ENCODE peak calls at places on chromosome 20, in nine cellular contexts. One of them, this sample, is unnamed. For H3K27me3, the result is how much of the 10 kb centered on the place peaks cover.

GRCh38 chr20:44692932-44693476 is 22.2 kb upstream of the CCN5 start:
- DNase-seq in aorta: peak
- DNase-seq in right cardiac atrium: peak
- DNase-seq in effector memory CD4-positive, alpha-beta T cell: no peak
- DNase-seq in prostate gland: no peak
- DNase-seq in CD4-positive, alpha-beta T cell: no peak
- DNase-seq in dorsolateral prefrontal cortex: no peak
- DNase-seq in CD8-positive, alpha-beta memory T cell: no peak
- DNase-seq in PC-3: peak
- DNase-seq in this sample: no peak

GRCh38 chr20:4167261-4168004 is 152.1 kb upstream of the RNF24 start:
- DNase-seq in dorsolateral prefrontal cortex: no peak
- DNase-seq in right cardiac atrium: peak
- DNase-seq in aorta: no peak
- DNase-seq in CD4-positive, alpha-beta T cell: no peak
- DNase-seq in effector memory CD4-positive, alpha-beta T cell: no peak
- DNase-seq in PC-3: no peak
- DNase-seq in CD8-positive, alpha-beta memory T cell: no peak
- DNase-seq in prostate gland: no peak
- DNase-seq in this sample: no peak

GRCh38 chr20:24497851-24498250 is 28.4 kb downstream of the SYNDIG1 start:
- DNase-seq in aorta: no peak
- DNase-seq in right cardiac atrium: no peak
- DNase-seq in prostate gland: no peak
- DNase-seq in PC-3: peak
- DNase-seq in dorsolateral prefrontal cortex: no peak
- DNase-seq in effector memory CD4-positive, alpha-beta T cell: no peak
- DNase-seq in CD8-positive, alpha-beta memory T cell: no peak
- DNase-seq in CD4-positive, alpha-beta T cell: no peak
- DNase-seq in this sample: peak

GRCh38 chr20:6680854-6681253 is 86.6 kb upstream of the BMP2 start:
- DNase-seq in PC-3: no peak
- DNase-seq in aorta: no peak
- DNase-seq in right cardiac atrium: no peak
- DNase-seq in prostate gland: no peak
- DNase-seq in CD8-positive, alpha-beta memory T cell: no peak
- DNase-seq in dorsolateral prefrontal cortex: no peak
- DNase-seq in effector memory CD4-positive, alpha-beta T cell: no peak
- DNase-seq in CD4-positive, alpha-beta T cell: no peak
- DNase-seq in this sample: no peak

GRCh38 chr20:723756-724155 is 44.5 kb downstream of the SLC52A3 start:
- DNase-seq in effector memory CD4-positive, alpha-beta T cell: no peak
- DNase-seq in PC-3: peak
- DNase-seq in CD4-positive, alpha-beta T cell: no peak
- DNase-seq in dorsolateral prefrontal cortex: peak
- DNase-seq in prostate gland: peak
- DNase-seq in CD8-positive, alpha-beta memory T cell: no peak
- DNase-seq in aorta: no peak
- DNase-seq in right cardiac atrium: peak
- DNase-seq in this sample: no peak

GRCh38 chr20:58524814-58525213 is 9.6 kb upstream of the APCDD1L start:
- DNase-seq in CD8-positive, alpha-beta memory T cell: no peak
- DNase-seq in dorsolateral prefrontal cortex: no peak
- DNase-seq in prostate gland: no peak
- DNase-seq in right cardiac atrium: no peak
- DNase-seq in aorta: no peak
- DNase-seq in PC-3: peak
- DNase-seq in CD4-positive, alpha-beta T cell: no peak
- DNase-seq in effector memory CD4-positive, alpha-beta T cell: no peak
- DNase-seq in this sample: no peak

GRCh38 chr20:43947316-43947710 is 32.7 kb downstream of the TOX2 start:
- DNase-seq in dorsolateral prefrontal cortex: no peak
- DNase-seq in CD4-positive, alpha-beta T cell: no peak
- DNase-seq in right cardiac atrium: no peak
- DNase-seq in aorta: no peak
- DNase-seq in PC-3: no peak
- DNase-seq in CD8-positive, alpha-beta memory T cell: no peak
- DNase-seq in prostate gland: no peak
- DNase-seq in effector memory CD4-positive, alpha-beta T cell: no peak
- DNase-seq in this sample: no peak

GRCh38 chr20:11001767-11002540 is 328.2 kb upstream of the JAG1 start:
- DNase-seq in effector memory CD4-positive, alpha-beta T cell: no peak
- DNase-seq in right cardiac atrium: peak
- DNase-seq in PC-3: peak
- DNase-seq in CD8-positive, alpha-beta memory T cell: no peak
- DNase-seq in aorta: peak
- DNase-seq in prostate gland: peak
- DNase-seq in dorsolateral prefrontal cortex: no peak
- DNase-seq in CD4-positive, alpha-beta T cell: no peak
- DNase-seq in this sample: no peak

GRCh38 chr20:14956026-14956425 is 618.6 kb upstream of the FLRT3 start:
- DNase-seq in prostate gland: no peak
- DNase-seq in right cardiac atrium: no peak
- DNase-seq in PC-3: no peak
- DNase-seq in CD8-positive, alpha-beta memory T cell: no peak
- DNase-seq in dorsolateral prefrontal cortex: no peak
- DNase-seq in effector memory CD4-positive, alpha-beta T cell: no peak
- DNase-seq in aorta: no peak
- DNase-seq in CD4-positive, alpha-beta T cell: no peak
- DNase-seq in this sample: no peak

GRCh38 chr20:51854912-51855311 is 52.6 kb upstream of the SALL4 start:
- DNase-seq in PC-3: peak
- DNase-seq in dorsolateral prefrontal cortex: no peak
- DNase-seq in CD8-positive, alpha-beta memory T cell: no peak
- DNase-seq in effector memory CD4-positive, alpha-beta T cell: no peak
- DNase-seq in right cardiac atrium: no peak
- DNase-seq in aorta: no peak
- DNase-seq in prostate gland: no peak
- DNase-seq in CD4-positive, alpha-beta T cell: no peak
- DNase-seq in this sample: no peak

GRCh38 chr20:50475879-50476292 is 34.3 kb upstream of the PTPN1 start:
- DNase-seq in CD8-positive, alpha-beta memory T cell: no peak
- DNase-seq in aorta: no peak
- DNase-seq in dorsolateral prefrontal cortex: no peak
- DNase-seq in effector memory CD4-positive, alpha-beta T cell: no peak
- DNase-seq in CD4-positive, alpha-beta T cell: no peak
- DNase-seq in right cardiac atrium: no peak
- DNase-seq in prostate gland: no peak
- DNase-seq in PC-3: peak
- DNase-seq in this sample: no peak

GRCh38 chr20:25017257-25017803 is 24.8 kb upstream of the APMAP start:
- DNase-seq in right cardiac atrium: no peak
- DNase-seq in prostate gland: peak
- DNase-seq in dorsolateral prefrontal cortex: no peak
- DNase-seq in CD4-positive, alpha-beta T cell: no peak
- DNase-seq in effector memory CD4-positive, alpha-beta T cell: no peak
- DNase-seq in aorta: peak
- DNase-seq in PC-3: peak
- DNase-seq in CD8-positive, alpha-beta memory T cell: no peak
- DNase-seq in this sample: no peak

GRCh38 chr20:64242003-64242796 is 13.3 kb upstream of the PCMTD2 start:
- DNase-seq in PC-3: no peak
- DNase-seq in CD8-positive, alpha-beta memory T cell: no peak
- DNase-seq in aorta: no peak
- DNase-seq in effector memory CD4-positive, alpha-beta T cell: no peak
- DNase-seq in CD4-positive, alpha-beta T cell: no peak
- DNase-seq in prostate gland: no peak
- DNase-seq in right cardiac atrium: no peak
- DNase-seq in dorsolateral prefrontal cortex: no peak
- DNase-seq in this sample: no peak

GRCh38 chr20:22743426-22743825 is 159.1 kb upstream of the FOXA2 start:
- DNase-seq in CD8-positive, alpha-beta memory T cell: no peak
- DNase-seq in aorta: no peak
- DNase-seq in prostate gland: no peak
- DNase-seq in CD4-positive, alpha-beta T cell: no peak
- DNase-seq in right cardiac atrium: no peak
- DNase-seq in dorsolateral prefrontal cortex: no peak
- DNase-seq in effector memory CD4-positive, alpha-beta T cell: no peak
- DNase-seq in PC-3: no peak
- DNase-seq in this sample: no peak

GRCh38 chr20:36434383-36434782 is 106.9 kb upstream of the MYL9 start:
- DNase-seq in effector memory CD4-positive, alpha-beta T cell: no peak
- DNase-seq in CD8-positive, alpha-beta memory T cell: no peak
- DNase-seq in CD4-positive, alpha-beta T cell: no peak
- DNase-seq in prostate gland: no peak
- DNase-seq in PC-3: no peak
- DNase-seq in dorsolateral prefrontal cortex: no peak
- DNase-seq in right cardiac atrium: no peak
- DNase-seq in aorta: no peak
- DNase-seq in this sample: no peak

GRCh38 chr20:44448753-44449546 is 26.7 kb upstream of the TTPAL start:
- DNase-seq in CD8-positive, alpha-beta memory T cell: no peak
- DNase-seq in aorta: no peak
- DNase-seq in dorsolateral prefrontal cortex: no peak
- DNase-seq in prostate gland: no peak
- DNase-seq in CD4-positive, alpha-beta T cell: no peak
- DNase-seq in right cardiac atrium: no peak
- DNase-seq in effector memory CD4-positive, alpha-beta T cell: no peak
- DNase-seq in PC-3: peak
- DNase-seq in this sample: peak

DNA sequence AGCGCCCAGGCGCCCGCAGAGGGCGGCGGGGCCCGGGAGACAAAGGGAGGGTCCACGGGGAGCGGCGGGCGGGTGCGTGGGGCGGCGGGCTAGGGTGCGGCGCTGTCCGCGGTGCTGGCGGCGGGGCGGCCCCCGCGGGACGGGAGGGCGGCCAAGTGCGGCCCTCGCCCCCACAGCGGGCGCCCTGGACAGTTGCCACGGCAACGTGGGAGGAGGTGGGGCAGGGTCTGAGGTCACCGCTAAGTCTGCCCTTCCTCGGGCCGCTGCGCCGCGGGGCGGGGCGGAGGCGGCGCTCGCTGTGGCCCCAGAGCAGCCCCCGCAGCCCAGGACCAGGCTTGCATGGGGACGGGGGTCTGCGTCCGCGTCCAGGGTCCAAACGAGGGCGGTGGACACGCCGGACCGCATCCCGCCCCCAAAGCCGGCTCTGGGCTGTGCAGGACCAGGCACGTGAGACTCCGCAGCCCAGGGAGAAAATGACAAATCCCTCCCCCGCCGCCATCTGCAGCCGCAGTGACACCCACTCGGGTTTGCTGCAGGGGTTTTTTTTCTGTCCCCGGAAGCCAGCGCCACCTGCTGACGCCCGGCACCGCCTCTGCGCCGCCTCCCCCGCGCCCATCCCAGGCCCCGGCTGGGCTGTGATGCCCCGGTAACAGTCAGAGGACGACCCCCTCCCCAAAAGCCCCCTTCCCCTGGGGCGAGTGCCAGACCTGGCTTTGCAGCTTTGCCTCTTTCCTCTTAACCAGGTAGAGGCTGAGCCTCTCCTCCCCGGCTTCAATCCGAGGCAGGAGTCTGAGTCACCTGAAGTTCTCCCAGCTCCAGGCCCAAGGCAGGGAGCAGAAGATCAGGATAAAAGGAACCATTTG is 36.8 kb downstream of the YTHDF1 start:
- DNase-seq in CD8-positive, alpha-beta memory T cell: peak
- DNase-seq in CD4-positive, alpha-beta T cell: peak
- DNase-seq in PC-3: peak
- DNase-seq in aorta: peak
- DNase-seq in right cardiac atrium: peak
- DNase-seq in effector memory CD4-positive, alpha-beta T cell: peak
- DNase-seq in prostate gland: no peak
- DNase-seq in dorsolateral prefrontal cortex: peak
- DNase-seq in this sample: peak
- H3K27me3 ChIP-seq in CD8-positive, alpha-beta memory T cell: under half
- H3K27me3 ChIP-seq in CD4-positive, alpha-beta T cell: half or more
- H3K27me3 ChIP-seq in PC-3: under half
- H3K27me3 ChIP-seq in aorta: under half
- H3K27me3 ChIP-seq in right cardiac atrium: under half
- H3K27me3 ChIP-seq in effector memory CD4-positive, alpha-beta T cell: half or more
- H3K27me3 ChIP-seq in prostate gland: half or more
- H3K27me3 ChIP-seq in dorsolateral prefrontal cortex: half or more
- H3K27me3 ChIP-seq in this sample: half or more

DNA sequence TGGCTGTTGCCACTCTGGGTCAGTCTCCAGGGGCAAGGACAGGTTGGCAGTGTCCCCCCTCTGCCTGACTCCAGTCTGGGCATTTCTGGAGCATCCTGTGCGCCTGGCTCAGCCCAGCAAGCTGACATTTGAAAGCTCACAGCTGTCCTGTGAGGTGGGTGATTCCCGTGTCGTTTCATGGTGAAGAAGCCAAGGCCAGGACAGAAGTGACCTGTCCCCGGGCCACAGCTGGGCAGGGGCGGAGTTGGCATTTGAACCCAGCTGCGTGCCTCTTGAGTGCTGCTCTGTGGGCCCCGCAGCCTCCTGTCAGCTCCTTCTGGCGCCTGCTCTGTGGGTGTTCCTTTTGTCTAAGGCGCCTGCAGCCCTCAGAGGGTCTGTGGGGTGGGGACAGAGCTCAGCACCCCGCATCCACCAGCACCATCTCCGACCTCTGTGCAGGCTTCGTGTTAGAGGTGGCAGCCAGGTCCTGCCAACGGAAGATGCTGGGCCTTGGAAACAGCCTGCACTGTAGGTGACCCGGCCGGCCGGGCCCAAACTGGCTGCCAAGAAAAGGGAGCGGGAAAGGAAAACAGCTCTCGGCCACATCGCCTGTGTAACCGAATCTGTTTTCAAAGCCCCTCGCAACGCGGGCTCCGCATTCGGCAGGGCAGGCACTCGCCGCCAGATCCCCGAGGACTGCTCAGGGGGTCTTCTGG is 5.8 kb upstream of the GATA5 start:
- DNase-seq in PC-3: no peak
- DNase-seq in CD8-positive, alpha-beta memory T cell: no peak
- DNase-seq in effector memory CD4-positive, alpha-beta T cell: no peak
- DNase-seq in prostate gland: no peak
- DNase-seq in CD4-positive, alpha-beta T cell: no peak
- DNase-seq in aorta: no peak
- DNase-seq in right cardiac atrium: no peak
- DNase-seq in dorsolateral prefrontal cortex: no peak
- DNase-seq in this sample: no peak
- H3K27me3 ChIP-seq in PC-3: under half
- H3K27me3 ChIP-seq in CD8-positive, alpha-beta memory T cell: under half
- H3K27me3 ChIP-seq in effector memory CD4-positive, alpha-beta T cell: half or more
- H3K27me3 ChIP-seq in prostate gland: under half
- H3K27me3 ChIP-seq in CD4-positive, alpha-beta T cell: half or more
- H3K27me3 ChIP-seq in aorta: under half
- H3K27me3 ChIP-seq in right cardiac atrium: under half
- H3K27me3 ChIP-seq in dorsolateral prefrontal cortex: half or more
- H3K27me3 ChIP-seq in this sample: under half

GRCh38 chr20:32532246-32532645 is 52.9 kb downstream of the NOL4L start:
- DNase-seq in CD4-positive, alpha-beta T cell: no peak
- DNase-seq in aorta: no peak
- DNase-seq in PC-3: no peak
- DNase-seq in CD8-positive, alpha-beta memory T cell: no peak
- DNase-seq in right cardiac atrium: no peak
- DNase-seq in prostate gland: no peak
- DNase-seq in effector memory CD4-positive, alpha-beta T cell: no peak
- DNase-seq in dorsolateral prefrontal cortex: no peak
- DNase-seq in this sample: no peak
- H3K27me3 ChIP-seq in CD4-positive, alpha-beta T cell: under half
- H3K27me3 ChIP-seq in aorta: under half
- H3K27me3 ChIP-seq in PC-3: under half
- H3K27me3 ChIP-seq in CD8-positive, alpha-beta memory T cell: under half
- H3K27me3 ChIP-seq in right cardiac atrium: under half
- H3K27me3 ChIP-seq in prostate gland: under half
- H3K27me3 ChIP-seq in effector memory CD4-positive, alpha-beta T cell: under half
- H3K27me3 ChIP-seq in dorsolateral prefrontal cortex: under half
- H3K27me3 ChIP-seq in this sample: under half

DNA sequence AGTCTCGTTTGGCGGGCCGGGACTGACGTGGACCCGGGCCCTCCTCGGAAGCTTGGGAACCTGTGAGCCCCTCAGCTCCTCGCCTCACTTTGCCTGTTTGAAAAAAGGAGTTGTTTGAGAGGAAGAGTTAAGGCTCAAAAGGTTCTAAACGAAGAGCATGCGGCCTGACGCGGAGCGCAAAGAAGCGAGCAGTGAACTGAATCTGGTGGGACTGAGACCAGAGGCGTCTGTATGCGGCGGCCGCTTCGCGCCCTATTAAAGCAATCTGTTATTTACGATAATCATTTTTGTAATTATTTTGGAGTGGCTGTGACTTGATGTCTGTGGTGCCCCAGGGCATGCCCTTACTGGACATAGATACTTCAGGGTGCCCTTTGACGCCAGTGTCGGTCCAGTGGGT is 3.3 kb upstream of the TFAP2C start:
- DNase-seq in aorta: no peak
- DNase-seq in dorsolateral prefrontal cortex: no peak
- DNase-seq in right cardiac atrium: no peak
- DNase-seq in prostate gland: no peak
- DNase-seq in effector memory CD4-positive, alpha-beta T cell: no peak
- DNase-seq in CD4-positive, alpha-beta T cell: no peak
- DNase-seq in CD8-positive, alpha-beta memory T cell: no peak
- DNase-seq in PC-3: no peak
- DNase-seq in this sample: no peak
- H3K27me3 ChIP-seq in aorta: under half
- H3K27me3 ChIP-seq in dorsolateral prefrontal cortex: half or more
- H3K27me3 ChIP-seq in right cardiac atrium: under half
- H3K27me3 ChIP-seq in prostate gland: under half
- H3K27me3 ChIP-seq in effector memory CD4-positive, alpha-beta T cell: under half
- H3K27me3 ChIP-seq in CD4-positive, alpha-beta T cell: half or more
- H3K27me3 ChIP-seq in CD8-positive, alpha-beta memory T cell: under half
- H3K27me3 ChIP-seq in PC-3: under half
- H3K27me3 ChIP-seq in this sample: half or more